ENCODE peak calls at places on chromosomes 7 and 10, in six cellular contexts. P is lung microvascular endothelial cell, Z is fibroblast of the aortic adventitia, T is B cell, W is small intestine, J is NCI-H187. D is an unnamed sample.

GRCh38 chr10:16521311-16522016 is at the start of gene C1QL3:
- DNase-seq in T (no peak), W (peak; percentile 14), Z (peak; percentile 15), P (peak; percentile 35), J (no peak), D (peak; percentile 32)

GRCh38 chr7:31763548-31763947 is 76.5 kb downstream of the PPP1R17 start:
- DNase-seq in T (no peak), J (no peak), P (no peak), Z (no peak), W (no peak), D (no peak)

GRCh38 chr7:140403878-140404564 is at the start of gene RAB19:
- DNase-seq in J (peak; percentile 46), T (peak; percentile 52), W (peak; percentile 90), Z (no peak), P (peak; percentile 14), D (no peak)

GRCh38 chr10:91798736-91799579 is 732 bp downstream of the TNKS2 start:
- DNase-seq in J (no peak), P (peak; percentile 42), Z (peak; percentile 62), T (peak; percentile 64), W (peak; percentile 50), D (peak; percentile 31)

GRCh38 chr7:14836571-14837189 is 65.9 kb downstream of the DGKB start:
- DNase-seq in P (no peak), Z (peak; percentile 63), T (no peak), W (no peak), J (peak; percentile 50), D (no peak)

GRCh38 chr7:7830122-7830878 is 111.9 kb upstream of the RPA3 start:
- DNase-seq in T (no peak), P (peak; percentile 20), W (peak; percentile 8), J (no peak), Z (peak; percentile 10), D (no peak)

GRCh38 chr10:60148266-60148840 is 241.3 kb downstream of the ANK3 start:
- DNase-seq in J (no peak), W (peak; percentile 87), T (no peak), Z (peak; percentile 91), P (peak; percentile 77), D (no peak)

GRCh38 chr10:133131754-133132710 is 28.0 kb upstream of the KNDC1 start:
- DNase-seq in Z (no peak), J (no peak), W (no peak), T (no peak), P (no peak), D (no peak)

GRCh38 chr7:36021367-36021766 is 131.7 kb upstream of the EEPD1 start:
- DNase-seq in J (no peak), T (no peak), Z (peak; percentile 16), P (peak; percentile 5), W (no peak), D (no peak)

GRCh38 chr7:82079527-82079926 is 309.7 kb upstream of the HGF start:
- DNase-seq in W (no peak), P (no peak), J (no peak), Z (no peak), T (no peak), D (no peak)

GRCh38 chr7:43905209-43905946 is 1.0 kb downstream of the URGCP start:
- DNase-seq in J (no peak), T (no peak), P (no peak), W (peak; percentile 98), Z (peak; percentile 36), D (no peak)

GRCh38 chr10:69866688-69867461 is 65.2 kb downstream of the COL13A1 start:
- DNase-seq in W (peak; percentile 74), P (peak; percentile 54), Z (peak; percentile 89), T (no peak), J (no peak), D (no peak)

GRCh38 chr10:113221756-113222168 is 271.7 kb downstream of the TCF7L2 start:
- DNase-seq in W (peak; percentile 32), J (no peak), P (no peak), Z (no peak), T (no peak), D (no peak)

GRCh38 chr7:118352854-118353453 is 128.4 kb downstream of the ANKRD7 start:
- DNase-seq in Z (peak; percentile 6), P (no peak), T (no peak), J (no peak), W (peak; percentile 12), D (no peak)

GRCh38 chr7:108372601-108373000 is 83.6 kb downstream of the NRCAM start:
- DNase-seq in Z (peak; percentile 73), W (no peak), J (no peak), T (no peak), P (no peak), D (no peak)